ENCODE peak calls at places on chromosomes 1 and 21, in ten cellular contexts. P is stomach, W is lung, C is spleen, Q is ovary, O is HepG2, Y is A549, I is OCI-LY7, R is endothelial cell of umbilical vein, Z is pancreas. B is an unnamed sample.

GRCh38 chr1:48107516-48107915 is 110.3 kb upstream of the TRABD2B start:
- DNase-seq in P (no peak), W (no peak), C (no peak), Q (no peak), O (no peak), Y (peak; percentile 0), I (no peak), R (no peak), Z (no peak), B (no peak)

GRCh38 chr1:209397910-209398309 is 185.6 kb upstream of the CAMK1G start:
- DNase-seq in P (no peak), W (no peak), C (no peak), Q (no peak), O (no peak), Y (no peak), I (no peak), R (no peak), Z (no peak), B (no peak)

GRCh38 chr1:27508139-27508665 is 18.2 kb upstream of the WASF2 start:
- DNase-seq in P (no peak), W (no peak), C (no peak), Q (no peak), O (peak; percentile 60), Y (peak; percentile 56), I (peak; percentile 62), R (no peak), Z (no peak), B (no peak)

GRCh38 chr1:232143315-232143886 is 486.5 kb downstream of the SIPA1L2 start:
- DNase-seq in P (no peak), W (no peak), C (no peak), Q (no peak), O (no peak), Y (no peak), I (no peak), R (no peak), Z (no peak), B (no peak)

GRCh38 chr1:224528900-224529299 is 87.2 kb upstream of the CNIH3 start:
- DNase-seq in P (no peak), W (no peak), C (no peak), Q (no peak), O (no peak), Y (peak; percentile 23), I (no peak), R (peak; percentile 84), Z (no peak), B (no peak)

GRCh38 chr1:166189126-166189525 is 22.3 kb upstream of the FAM78B start:
- DNase-seq in P (no peak), W (no peak), C (no peak), Q (no peak), O (no peak), Y (no peak), I (no peak), R (no peak), Z (no peak), B (no peak)

GRCh38 chr1:26352338-26352679 is 1.6 kb downstream of the CRYBG2 start:
- DNase-seq in P (no peak), W (no peak), C (no peak), Q (no peak), O (no peak), Y (no peak), I (no peak), R (no peak), Z (no peak), B (no peak)

GRCh38 chr1:61133048-61134019 is 51.0 kb downstream of the NFIA start:
- DNase-seq in P (no peak), W (no peak), C (no peak), Q (no peak), O (no peak), Y (peak; percentile 69), I (no peak), R (no peak), Z (no peak), B (no peak)

GRCh38 chr1:70528591-70529333 is 117.7 kb downstream of the CTH start:
- DNase-seq in P (no peak), W (no peak), C (no peak), Q (no peak), O (peak; percentile 13), Y (peak; percentile 20), I (peak; percentile 26), R (peak; percentile 26), Z (no peak), B (no peak)

GRCh38 chr1:162704673-162705424 is 72.6 kb downstream of the DDR2 start:
- DNase-seq in P (no peak), W (no peak), C (no peak), Q (no peak), O (no peak), Y (no peak), I (no peak), R (no peak), Z (no peak), B (no peak)

GRCh38 chr1:64712049-64712448 is 32.8 kb upstream of the RAVER2 start:
- DNase-seq in P (no peak), W (no peak), C (no peak), Q (no peak), O (no peak), Y (no peak), I (no peak), R (no peak), Z (no peak), B (no peak)

GRCh38 chr21:25646541-25646940 is 7.5 kb downstream of the JAM2 start:
- DNase-seq in P (no peak), W (no peak), C (no peak), Q (no peak), O (no peak), Y (no peak), I (no peak), R (no peak), Z (no peak), B (no peak)

GRCh38 chr21:25643486-25643885 is 4.4 kb downstream of the JAM2 start:
- DNase-seq in P (no peak), W (no peak), C (no peak), Q (no peak), O (no peak), Y (no peak), I (no peak), R (no peak), Z (no peak), B (no peak)

GRCh38 chr21:25647632-25648031 is 8.6 kb downstream of the JAM2 start:
- DNase-seq in P (no peak), W (no peak), C (no peak), Q (no peak), O (no peak), Y (no peak), I (no peak), R (no peak), Z (no peak), B (no peak)
- H3K4me1 ChIP-seq in P (peaks cover 5% of the 10 kb centered on the region), W (no peaks in the 10 kb centered on the region), C (no peaks in the 10 kb centered on the region), Q (no peaks in the 10 kb centered on the region), O (no peaks in the 10 kb centered on the region), Y (no peaks in the 10 kb centered on the region), I (no peaks in the 10 kb centered on the region), R (no peaks in the 10 kb centered on the region), Z (no peaks in the 10 kb centered on the region), B (no peaks in the 10 kb centered on the region)

GRCh38 chr1:147723691-147724323 is 36.6 kb downstream of the GJA5 start:
- DNase-seq in P (no peak), W (peak; percentile 45), C (no peak), Q (no peak), O (peak; percentile 51), Y (peak; percentile 45), I (peak; percentile 48), R (peak; percentile 65), Z (no peak), B (no peak)

GRCh38 chr1:147720557-147720956 is 39.8 kb downstream of the GJA5 start:
- DNase-seq in P (no peak), W (no peak), C (no peak), Q (no peak), O (no peak), Y (no peak), I (no peak), R (no peak), Z (no peak), B (no peak)

GRCh38 chr1:147719711-147720225 is 40.6 kb downstream of the GJA5 start:
- DNase-seq in P (peak; percentile 37), W (no peak), C (no peak), Q (no peak), O (no peak), Y (no peak), I (no peak), R (no peak), Z (no peak), B (no peak)

GRCh38 chr1:147722114-147722513 is 38.3 kb downstream of the GJA5 start:
- DNase-seq in P (no peak), W (no peak), C (no peak), Q (no peak), O (no peak), Y (no peak), I (no peak), R (no peak), Z (no peak), B (no peak)

GRCh38 chr1:147721711-147722110 is 38.7 kb downstream of the GJA5 start:
- DNase-seq in P (no peak), W (no peak), C (no peak), Q (no peak), O (no peak), Y (no peak), I (no peak), R (no peak), Z (no peak), B (no peak)
- H3K4me1 ChIP-seq in P (peaks cover 13% of the 10 kb centered on the region), W (peaks cover 11% of the 10 kb centered on the region), C (peaks cover 6% of the 10 kb centered on the region), Q (no peaks in the 10 kb centered on the region), O (peaks cover 31% of the 10 kb centered on the region), Y (no peaks in the 10 kb centered on the region), I (peaks cover 7% of the 10 kb centered on the region), R (no peaks in the 10 kb centered on the region), Z (no peaks in the 10 kb centered on the region), B (no peaks in the 10 kb centered on the region)

GRCh38 chr1:234719454-234720258 is 109.7 kb upstream of the IRF2BP2 start:
- DNase-seq in P (no peak), W (no peak), C (no peak), Q (no peak), O (peak; percentile 91), Y (no peak), I (no peak), R (peak; percentile 30), Z (no peak), B (no peak)

GRCh38 chr1:234721476-234722266 is 111.7 kb upstream of the IRF2BP2 start:
- DNase-seq in P (peak; percentile 78), W (peak; percentile 57), C (no peak), Q (peak; percentile 75), O (peak; percentile 97), Y (no peak), I (no peak), R (peak; percentile 93), Z (peak; percentile 63), B (peak; percentile 81)

GRCh38 chr1:234718509-234719453 is 108.8 kb upstream of the IRF2BP2 start:
- DNase-seq in P (no peak), W (no peak), C (no peak), Q (no peak), O (peak; percentile 82), Y (no peak), I (no peak), R (no peak), Z (no peak), B (no peak)

GRCh38 chr1:234722267-234722704 is 112.3 kb upstream of the IRF2BP2 start:
- DNase-seq in P (no peak), W (no peak), C (no peak), Q (peak; percentile 41), O (no peak), Y (no peak), I (no peak), R (no peak), Z (no peak), B (peak; percentile 58)

GRCh38 chr1:234720709-234721436 is 110.9 kb upstream of the IRF2BP2 start:
- DNase-seq in P (no peak), W (no peak), C (no peak), Q (no peak), O (no peak), Y (no peak), I (no peak), R (no peak), Z (no peak), B (no peak)
- H3K4me1 ChIP-seq in P (peaks cover 99% of the 10 kb centered on the region), W (peaks cover 31% of the 10 kb centered on the region), C (peaks cover 76% of the 10 kb centered on the region), Q (peaks cover 43% of the 10 kb centered on the region), O (peaks cover 95% of the 10 kb centered on the region), Y (peaks cover 50% of the 10 kb centered on the region), I (peaks cover 28% of the 10 kb centered on the region), R (peaks cover 82% of the 10 kb centered on the region), Z (peaks cover 79% of the 10 kb centered on the region), B (peaks cover 74% of the 10 kb centered on the region)

GRCh38 chr1:167473761-167474160 is 44.6 kb downstream of the CD247 start:
- DNase-seq in P (no peak), W (no peak), C (no peak), Q (no peak), O (no peak), Y (no peak), I (peak; percentile 33), R (no peak), Z (no peak), B (no peak)
- H3K4me1 ChIP-seq in P (peaks cover 3% of the 10 kb centered on the region), W (no peaks in the 10 kb centered on the region), C (peaks cover 18% of the 10 kb centered on the region), Q (no peaks in the 10 kb centered on the region), O (no peaks in the 10 kb centered on the region), Y (no peaks in the 10 kb centered on the region), I (peaks cover 14% of the 10 kb centered on the region), R (no peaks in the 10 kb centered on the region), Z (no peaks in the 10 kb centered on the region), B (no peaks in the 10 kb centered on the region)